ENCODE peak calls at places on chromosome 1, in eight cellular contexts. S is naive thymus-derived CD4-positive, alpha-beta T cell; T is G401; L is GF-D8; R is astrocyte of the spinal cord; P is NCI-H1092; J is kidney epithelial cell; D is HL-60. V is an unnamed sample.

GRCh38 chr1:231278100-231278790 is 37.2 kb downstream of the GNPAT start:
- DNase-seq in T (peak), S (no peak), J (no peak), R (no peak), L (no peak), D (no peak), P (no peak), V (no peak)

GRCh38 chr1:173520799-173521198 is 43.7 kb downstream of the PRDX6 start:
- DNase-seq in P (no peak), D (no peak), S (no peak), J (no peak), L (no peak), R (no peak), T (no peak), V (no peak)

GRCh38 chr1:213927897-213928296 is 59.9 kb upstream of the PROX1 start:
- DNase-seq in L (no peak), S (no peak), T (no peak), D (no peak), R (no peak), J (no peak), P (no peak), V (no peak)

GRCh38 chr1:30478799-30479198 is 244.6 kb downstream of the MATN1 start:
- DNase-seq in R (no peak), S (no peak), T (no peak), L (no peak), D (no peak), P (no peak), J (no peak), V (no peak)

GRCh38 chr1:85321237-85321964 is 45.0 kb upstream of the BCL10 start:
- DNase-seq in T (peak), R (peak), L (no peak), D (peak), P (no peak), J (no peak), S (no peak), V (no peak)

GRCh38 chr1:6443339-6444115 is 19.0 kb downstream of the ESPN start:
- DNase-seq in J (no peak), R (no peak), S (no peak), D (no peak), L (no peak), P (no peak), T (no peak), V (no peak)

GRCh38 chr1:149844096-149844495 is 55.3 kb upstream of the BOLA1 start:
- DNase-seq in T (peak), D (peak), S (peak), P (no peak), J (no peak), R (peak), L (no peak), V (no peak)

GRCh38 chr1:23478896-23479790 is 4.8 kb downstream of the ASAP3 start:
- DNase-seq in P (no peak), S (no peak), D (no peak), L (no peak), T (no peak), J (no peak), R (peak), V (no peak)

GRCh38 chr1:1421147-1421906 is at the start of gene ANKRD65:
- DNase-seq in J (no peak), P (peak), D (no peak), L (no peak), T (no peak), S (no peak), R (no peak), V (peak)

GRCh38 chr1:228236744-228237143 is 28.9 kb downstream of the OBSCN start:
- DNase-seq in R (no peak), L (no peak), S (no peak), T (peak), D (no peak), P (no peak), J (no peak), V (no peak)

GRCh38 chr1:235652364-235652763 is 2.8 kb upstream of the GNG4 start:
- DNase-seq in D (no peak), T (no peak), P (no peak), J (no peak), S (no peak), R (no peak), L (no peak), V (no peak)

GRCh38 chr1:79507770-79508169 is 501.2 kb upstream of the ADGRL4 start:
- DNase-seq in P (no peak), D (no peak), T (no peak), S (no peak), J (no peak), R (no peak), L (no peak), V (no peak)

GRCh38 chr1:178684542-178685000 is 40.5 kb upstream of the RALGPS2 start:
- DNase-seq in L (no peak), D (no peak), R (peak), T (no peak), P (no peak), S (no peak), J (peak), V (no peak)

GRCh38 chr1:214460304-214460916 is 91.0 kb downstream of the PTPN14 start:
- DNase-seq in S (no peak), T (no peak), L (no peak), D (no peak), P (no peak), R (no peak), J (no peak), V (no peak)

GRCh38 chr1:19689856-19690255 is 25.2 kb downstream of the HTR6 start:
- DNase-seq in S (no peak), J (no peak), L (no peak), D (no peak), T (no peak), P (no peak), R (no peak), V (no peak)

GRCh38 chr1:169859001-169859400 is 34.7 kb downstream of the SCYL3 start:
- DNase-seq in P (no peak), L (no peak), D (no peak), J (no peak), T (no peak), R (no peak), S (no peak), V (no peak)

GRCh38 chr1:186511761-186512637 is 51.1 kb upstream of the PDC start:
- DNase-seq in P (no peak), T (no peak), J (no peak), R (no peak), L (no peak), D (peak), S (no peak), V (no peak)

GRCh38 chr1:116949213-116949985 is 39.7 kb downstream of the PTGFRN start:
- DNase-seq in P (no peak), D (no peak), T (no peak), J (no peak), R (no peak), S (no peak), L (no peak), V (peak)

GRCh38 chr1:1371741-1372711 is 3.0 kb downstream of the AURKAIP1 start:
- DNase-seq in R (peak), L (peak), P (no peak), T (peak), D (peak), J (no peak), S (peak), V (no peak)

GRCh38 chr1:154550657-154551056 is 7.8 kb downstream of the UBE2Q1 start:
- DNase-seq in S (no peak), T (no peak), L (no peak), D (no peak), J (no peak), R (no peak), P (no peak), V (no peak)

GRCh38 chr1:21302747-21303715 is 12.8 kb upstream of the ECE1 start:
- DNase-seq in L (peak), T (no peak), J (no peak), S (no peak), R (peak), P (no peak), D (no peak), V (no peak)

GRCh38 chr1:20178634-20179368 is 7.1 kb upstream of the UBXN10 start:
- DNase-seq in R (no peak), J (no peak), P (no peak), L (no peak), T (peak), S (no peak), D (peak), V (peak)